ENCODE peak calls at places on chromosomes 12 and 14, in four cellular contexts. One of them, this sample, is unnamed.

GRCh38 chr14:61549425-61549824 is 145.9 kb upstream of the HIF1A start:
- DNase-seq in GM04503: no peak
- DNase-seq in adipocyte: no peak
- DNase-seq in iris pigment epithelial cell: peak
- DNase-seq in this sample: peak

GRCh38 chr12:11719678-11720099 is 70.2 kb downstream of the ETV6 start:
- DNase-seq in GM04503: peak
- DNase-seq in adipocyte: peak
- DNase-seq in iris pigment epithelial cell: peak
- DNase-seq in this sample: peak

GRCh38 chr14:67442139-67442906 is 30.4 kb upstream of the PLEK2 start:
- DNase-seq in GM04503: no peak
- DNase-seq in adipocyte: no peak
- DNase-seq in iris pigment epithelial cell: no peak
- DNase-seq in this sample: no peak

GRCh38 chr14:86802726-86803125 is 1190.3 kb downstream of the GALC start:
- DNase-seq in GM04503: no peak
- DNase-seq in adipocyte: no peak
- DNase-seq in iris pigment epithelial cell: peak
- DNase-seq in this sample: no peak

GRCh38 chr12:27123642-27124041 is 41.3 kb upstream of the C12orf71 start:
- DNase-seq in GM04503: no peak
- DNase-seq in adipocyte: no peak
- DNase-seq in iris pigment epithelial cell: no peak
- DNase-seq in this sample: no peak

GRCh38 chr12:98354520-98354919 is 160.9 kb upstream of the TMPO start:
- DNase-seq in GM04503: no peak
- DNase-seq in adipocyte: no peak
- DNase-seq in iris pigment epithelial cell: no peak
- DNase-seq in this sample: no peak

GRCh38 chr14:89899917-89900680 is 54.4 kb downstream of the EFCAB11 start:
- DNase-seq in GM04503: no peak
- DNase-seq in adipocyte: peak
- DNase-seq in iris pigment epithelial cell: peak
- DNase-seq in this sample: no peak

GRCh38 chr12:4809013-4809448 is 88.8 kb downstream of the GALNT8 start:
- DNase-seq in GM04503: no peak
- DNase-seq in adipocyte: no peak
- DNase-seq in iris pigment epithelial cell: no peak
- DNase-seq in this sample: no peak

GRCh38 chr14:23164250-23164649 is 19.2 kb downstream of the SLC7A8 start:
- DNase-seq in GM04503: no peak
- DNase-seq in adipocyte: no peak
- DNase-seq in iris pigment epithelial cell: no peak
- DNase-seq in this sample: no peak

GRCh38 chr14:46036099-46036498 is 615.5 kb downstream of the RPL10L start:
- DNase-seq in GM04503: no peak
- DNase-seq in adipocyte: no peak
- DNase-seq in iris pigment epithelial cell: no peak
- DNase-seq in this sample: no peak

GRCh38 chr14:61536661-61537566 is 158.4 kb upstream of the HIF1A start:
- DNase-seq in GM04503: no peak
- DNase-seq in adipocyte: no peak
- DNase-seq in iris pigment epithelial cell: no peak
- DNase-seq in this sample: no peak

GRCh38 chr12:122837306-122838265 is 2.3 kb downstream of the HIP1R start:
- DNase-seq in GM04503: no peak
- DNase-seq in adipocyte: no peak
- DNase-seq in iris pigment epithelial cell: no peak
- DNase-seq in this sample: no peak

GRCh38 chr14:104810316-104810715 is 9.4 kb downstream of the ZBTB42 start:
- DNase-seq in GM04503: no peak
- DNase-seq in adipocyte: no peak
- DNase-seq in iris pigment epithelial cell: no peak
- DNase-seq in this sample: no peak

GRCh38 chr12:4539167-4539870 is 629 bp downstream of the RAD51AP1 start:
- DNase-seq in GM04503: no peak
- DNase-seq in adipocyte: no peak
- DNase-seq in iris pigment epithelial cell: no peak
- DNase-seq in this sample: no peak

GRCh38 chr14:89399594-89400068 is 17.4 kb downstream of the FOXN3 start:
- DNase-seq in GM04503: peak
- DNase-seq in adipocyte: peak
- DNase-seq in iris pigment epithelial cell: peak
- DNase-seq in this sample: peak

GRCh38 chr12:68750506-68750905 is 4.5 kb downstream of the SLC35E3 start:
- DNase-seq in GM04503: no peak
- DNase-seq in adipocyte: no peak
- DNase-seq in iris pigment epithelial cell: no peak
- DNase-seq in this sample: no peak

GRCh38 chr14:89349196-89350008 is 67.6 kb downstream of the FOXN3 start:
- DNase-seq in GM04503: no peak
- DNase-seq in adipocyte: no peak
- DNase-seq in iris pigment epithelial cell: no peak
- DNase-seq in this sample: peak

This sample was measured in skeletal muscle cell.